ENCODE peak calls at places on chromosomes 4 and X, in eight cellular contexts. A, S, I, Z, F, V, U and H are unnamed samples.

GRCh38 chr4:99808260-99808857 is 8.3 kb upstream of the DAPP1 start:
- DNase-seq in A (no peak), S (peak), I (no peak), Z (peak), F (peak), V (peak), U (peak), H (peak)

GRCh38 chrX:150372280-150372679 is 9.2 kb downstream of the MAMLD1 start:
- DNase-seq in A (no peak), S (no peak), I (no peak), Z (no peak), F (no peak), V (no peak), U (no peak), H (no peak)

GRCh38 chrX:27057883-27058282 is 405.3 kb downstream of the PPP4R3C start:
- DNase-seq in A (no peak), S (no peak), I (no peak), Z (no peak), F (no peak), V (no peak), U (no peak), H (no peak)

GRCh38 chrX:135099493-135099783 is 20.9 kb downstream of the ETDB start:
- DNase-seq in A (no peak), S (no peak), I (no peak), Z (no peak), F (no peak), V (no peak), U (no peak), H (no peak)

GRCh38 chrX:24333371-24333770 is 19.5 kb upstream of the SUPT20HL2 start:
- DNase-seq in A (no peak), S (no peak), I (no peak), Z (no peak), F (no peak), V (peak), U (no peak), H (no peak)

GRCh38 chr4:76087007-76087769 is 12.7 kb downstream of the ART3 start:
- DNase-seq in A (peak), S (peak), I (no peak), Z (peak), F (peak), V (peak), U (no peak), H (peak)

GRCh38 chr4:128782875-128783614 is 26.5 kb upstream of the JADE1 start:
- DNase-seq in A (no peak), S (peak), I (peak), Z (no peak), F (no peak), V (peak), U (no peak), H (no peak)

GRCh38 chr4:121148621-121149020 is 15.5 kb downstream of the TNIP3 start:
- DNase-seq in A (no peak), S (peak), I (no peak), Z (no peak), F (no peak), V (no peak), U (no peak), H (no peak)

GRCh38 chr4:89745708-89746107 is 91.3 kb downstream of the SNCA start:
- DNase-seq in A (no peak), S (no peak), I (no peak), Z (no peak), F (no peak), V (no peak), U (no peak), H (no peak)

GRCh38 chrX:716136-716535 is 85.5 kb downstream of the SHOX start:
- DNase-seq in A (no peak), S (no peak), I (no peak), Z (no peak), F (no peak), V (no peak), U (no peak), H (no peak)

GRCh38 chrX:10755477-10756334 is 135.3 kb upstream of the MID1 start:
- DNase-seq in A (no peak), S (peak), I (no peak), Z (no peak), F (no peak), V (peak), U (no peak), H (no peak)

GRCh38 chr4:23934915-23935314 is 45.1 kb upstream of the PPARGC1A start:
- DNase-seq in A (no peak), S (peak), I (peak), Z (no peak), F (no peak), V (peak), U (no peak), H (no peak)

GRCh38 chrX:57607295-57608187 is 15.7 kb downstream of the ZXDB start:
- DNase-seq in A (no peak), S (no peak), I (no peak), Z (no peak), F (no peak), V (no peak), U (no peak), H (no peak)

GRCh38 chr4:173448103-173448502 is 49.2 kb upstream of the SCRG1 start:
- DNase-seq in A (peak), S (peak), I (no peak), Z (no peak), F (no peak), V (peak), U (no peak), H (no peak)

GRCh38 chr4:153067376-153067775 is 131.3 kb downstream of the FHDC1 start:
- DNase-seq in A (no peak), S (peak), I (no peak), Z (no peak), F (peak), V (peak), U (no peak), H (peak)

GRCh38 chrX:39736219-39737211 is 361.2 kb downstream of the BCOR start:
- DNase-seq in A (no peak), S (peak), I (peak), Z (no peak), F (no peak), V (peak), U (no peak), H (no peak)

GRCh38 chrX:15947648-15948317 is 93.2 kb upstream of the AP1S2 start:
- DNase-seq in A (no peak), S (peak), I (no peak), Z (no peak), F (peak), V (peak), U (no peak), H (peak)

GRCh38 chrX:34401411-34401810 is 255.7 kb downstream of the TMEM47 start:
- DNase-seq in A (no peak), S (no peak), I (no peak), Z (no peak), F (no peak), V (no peak), U (no peak), H (no peak)

GRCh38 chr4:85783483-85783882 is 308.5 kb downstream of the ARHGAP24 start:
- DNase-seq in A (no peak), S (peak), I (no peak), Z (no peak), F (no peak), V (peak), U (no peak), H (no peak)

GRCh38 chrX:30905325-30905724 is 16.3 kb upstream of the TAB3 start:
- DNase-seq in A (no peak), S (no peak), I (no peak), Z (no peak), F (no peak), V (no peak), U (no peak), H (no peak)

GRCh38 chrX:12412561-12412960 is 274.3 kb downstream of the FRMPD4 start:
- DNase-seq in A (no peak), S (no peak), I (no peak), Z (no peak), F (no peak), V (peak), U (no peak), H (no peak)

GRCh38 chr4:67568820-67569219 is 10.3 kb downstream of the STAP1 start:
- DNase-seq in A (no peak), S (peak), I (no peak), Z (no peak), F (no peak), V (peak), U (no peak), H (no peak)

GRCh38 chrX:140141444-140142029 is 176.2 kb upstream of the CXorf66 start:
- DNase-seq in A (no peak), S (peak), I (no peak), Z (peak), F (peak), V (no peak), U (peak), H (peak)

GRCh38 chr4:94489075-94489474 is 37.3 kb downstream of the PDLIM5 start:
- DNase-seq in A (no peak), S (no peak), I (no peak), Z (no peak), F (no peak), V (no peak), U (no peak), H (peak)

GRCh38 chr4:123127218-123127617 is 204.8 kb upstream of the NUDT6 start:
- DNase-seq in A (no peak), S (peak), I (no peak), Z (no peak), F (no peak), V (peak), U (no peak), H (no peak)

GRCh38 chr4:90960433-90960832 is 833.2 kb downstream of the CCSER1 start:
- DNase-seq in A (no peak), S (no peak), I (no peak), Z (no peak), F (no peak), V (no peak), U (no peak), H (no peak)

GRCh38 chr4:26987191-26987590 is 126.5 kb downstream of the STIM2 start:
- DNase-seq in A (no peak), S (no peak), I (no peak), Z (no peak), F (no peak), V (no peak), U (no peak), H (no peak)

GRCh38 chr4:77617203-77617602 is 11.6 kb downstream of the CXCL13 start:
- DNase-seq in A (no peak), S (peak), I (no peak), Z (no peak), F (no peak), V (peak), U (no peak), H (no peak)

GRCh38 chr4:123986268-123986798 is 589.7 kb downstream of the SPRY1 start:
- DNase-seq in A (no peak), S (peak), I (peak), Z (no peak), F (no peak), V (peak), U (no peak), H (no peak)

GRCh38 chr4:24743931-24744330 is 51.4 kb upstream of the SOD3 start:
- DNase-seq in A (no peak), S (no peak), I (no peak), Z (no peak), F (no peak), V (peak), U (no peak), H (no peak)

GRCh38 chrX:48468693-48469691 is 1.1 kb downstream of the SLC38A5 start:
- DNase-seq in A (no peak), S (no peak), I (no peak), Z (no peak), F (peak), V (no peak), U (peak), H (no peak)
- H3K27ac ChIP-seq in A (no peak), S (no peak), I (no peak), Z (peak), F (peak), V (no peak), U (peak), H (no peak)

GRCh38 chrX:69493766-69494165 is 10.4 kb upstream of the NALF2 start:
- DNase-seq in A (no peak), S (no peak), I (no peak), Z (no peak), F (no peak), V (no peak), U (no peak), H (no peak)
- H3K27ac ChIP-seq in A (no peak), S (no peak), I (no peak), Z (no peak), F (no peak), V (no peak), U (no peak), H (no peak)

GRCh38 chr4:4308800-4309441 is 18.9 kb downstream of the ZBTB49 start:
- DNase-seq in A (no peak), S (peak), I (no peak), Z (no peak), F (no peak), V (peak), U (no peak), H (no peak)
- H3K27ac ChIP-seq in A (no peak), S (peak), I (no peak), Z (no peak), F (no peak), V (peak), U (no peak), H (no peak)

GRCh38 chr4:81826336-81826735 is 354.6 kb upstream of the RASGEF1B start:
- DNase-seq in A (no peak), S (no peak), I (no peak), Z (no peak), F (no peak), V (no peak), U (no peak), H (no peak)
- H3K27ac ChIP-seq in A (no peak), S (no peak), I (no peak), Z (no peak), F (no peak), V (no peak), U (no peak), H (no peak)

GRCh38 chr4:70725633-70726032 is 3.9 kb downstream of the RUFY3 start:
- DNase-seq in A (no peak), S (no peak), I (no peak), Z (no peak), F (no peak), V (no peak), U (no peak), H (no peak)

GRCh38 chr4:70722199-70722791 is 531 bp downstream of the RUFY3 start:
- DNase-seq in A (no peak), S (peak), I (no peak), Z (no peak), F (peak), V (peak), U (peak), H (no peak)

GRCh38 chr4:70724463-70724862 is 2.7 kb downstream of the RUFY3 start:
- DNase-seq in A (no peak), S (no peak), I (no peak), Z (no peak), F (no peak), V (no peak), U (no peak), H (no peak)

GRCh38 chr4:70718811-70719604 is 2.8 kb upstream of the RUFY3 start:
- DNase-seq in A (no peak), S (no peak), I (no peak), Z (no peak), F (no peak), V (peak), U (no peak), H (no peak)

GRCh38 chr4:70721747-70722146 is at the start of gene RUFY3:
- DNase-seq in A (peak), S (peak), I (peak), Z (no peak), F (no peak), V (peak), U (no peak), H (no peak)
- H3K27ac ChIP-seq in A (peak), S (peak), I (peak), Z (no peak), F (peak), V (peak), U (peak), H (no peak)

GRCh38 chr4:2057382-2058065 is 1.6 kb upstream of the NAT8L start:
- DNase-seq in A (no peak), S (no peak), I (no peak), Z (no peak), F (no peak), V (no peak), U (no peak), H (no peak)

GRCh38 chr4:2060578-2061207 is 1.6 kb downstream of the NAT8L start:
- DNase-seq in A (no peak), S (peak), I (no peak), Z (no peak), F (no peak), V (no peak), U (no peak), H (peak)

GRCh38 chr4:2059034-2059725 is at the start of gene NAT8L:
- DNase-seq in A (peak), S (peak), I (no peak), Z (peak), F (peak), V (no peak), U (no peak), H (no peak)

GRCh38 chr4:2059726-2060577 is 825 bp downstream of the NAT8L start:
- DNase-seq in A (no peak), S (peak), I (no peak), Z (no peak), F (no peak), V (no peak), U (no peak), H (no peak)

GRCh38 chr4:2058264-2059033 is 678 bp upstream of the NAT8L start:
- DNase-seq in A (no peak), S (peak), I (no peak), Z (no peak), F (peak), V (no peak), U (no peak), H (no peak)
- H3K27ac ChIP-seq in A (peak), S (no peak), I (no peak), Z (peak), F (no peak), V (no peak), U (no peak), H (no peak)

DNA sequence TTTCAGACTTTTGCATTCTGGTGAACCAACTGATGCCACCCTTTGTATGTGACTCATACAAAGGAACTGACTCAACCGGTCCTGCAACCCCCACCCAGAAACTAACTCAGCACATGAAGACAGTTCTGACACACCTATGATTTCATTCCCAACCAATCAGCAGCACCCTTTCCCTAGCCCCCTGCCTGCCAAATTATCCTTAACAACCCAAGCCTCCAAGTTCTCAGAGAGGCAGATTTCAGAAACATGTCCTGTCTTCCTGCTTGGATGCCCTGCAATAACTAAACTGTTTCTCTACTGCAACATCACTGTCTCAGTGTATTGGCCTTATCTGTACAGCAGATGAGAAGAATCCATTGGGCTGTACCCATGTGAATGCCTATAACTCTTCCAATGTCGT is 284.7 kb downstream of the CAMK2D start:
- DNase-seq in A (no peak), S (peak), I (no peak), Z (peak), F (no peak), V (peak), U (no peak), H (no peak)
- H3K27ac ChIP-seq in A (no peak), S (peak), I (no peak), Z (no peak), F (no peak), V (no peak), U (no peak), H (no peak)

GRCh38 chrX:41384041-41384705 is 50.2 kb downstream of the DDX3X start:
- DNase-seq in A (no peak), S (peak), I (peak), Z (peak), F (peak), V (peak), U (peak), H (peak)

GRCh38 chrX:41377624-41378023 is 43.7 kb downstream of the DDX3X start:
- DNase-seq in A (no peak), S (peak), I (no peak), Z (no peak), F (no peak), V (peak), U (no peak), H (no peak)

GRCh38 chrX:41381685-41382084 is 47.7 kb downstream of the DDX3X start:
- DNase-seq in A (no peak), S (peak), I (peak), Z (peak), F (no peak), V (peak), U (no peak), H (peak)

GRCh38 chrX:41386222-41386990 is 52.4 kb downstream of the DDX3X start:
- DNase-seq in A (no peak), S (peak), I (no peak), Z (no peak), F (no peak), V (peak), U (no peak), H (no peak)

GRCh38 chrX:41382699-41383645 is 49.0 kb downstream of the DDX3X start:
- DNase-seq in A (no peak), S (peak), I (no peak), Z (peak), F (no peak), V (peak), U (peak), H (peak)
- H3K27ac ChIP-seq in A (no peak), S (peak), I (no peak), Z (peak), F (peak), V (peak), U (peak), H (peak)